ENCODE peak calls at places on chromosomes 13 and 19, in five cellular contexts. I, F, A, C and O are unnamed samples.
A peak's percentile ranks its signal among the peaks of the same experiment; 100 is the strongest.

GRCh38 chr19:13063461-13064091 is 39.1 kb downstream of the LYL1 start:
- DNase-seq in I (no peak), F (no peak), A (no peak), C (no peak), O (no peak)

GRCh38 chr13:80884031-80884785 is 543.3 kb upstream of the SPRY2 start:
- DNase-seq in I (no peak), F (no peak), A (no peak), C (no peak), O (no peak)

GRCh38 chr19:41324921-41325639 is 15.1 kb downstream of the CCDC97 start:
- DNase-seq in I (no peak), F (peak; percentile 51), A (peak; percentile 68), C (peak; percentile 79), O (no peak)

GRCh38 chr13:29676941-29677452 is 81.5 kb upstream of the SLC7A1 start:
- DNase-seq in I (no peak), F (no peak), A (peak; percentile 69), C (peak; percentile 2), O (peak; percentile 52)

GRCh38 chr19:41310031-41310831 is at the start of gene CCDC97:
- DNase-seq in I (peak; percentile 67), F (peak; percentile 90), A (peak; percentile 86), C (peak; percentile 94), O (no peak)

GRCh38 chr13:114135731-114136171 is 3.3 kb upstream of the RASA3 start:
- DNase-seq in I (no peak), F (no peak), A (no peak), C (no peak), O (no peak)

GRCh38 chr19:15577184-15577771 is 37.7 kb upstream of the CYP4F8 start:
- DNase-seq in I (no peak), F (no peak), A (no peak), C (no peak), O (no peak)

GRCh38 chr19:11848594-11849263 is at the start of gene ZNF439:
- DNase-seq in I (no peak), F (peak; percentile 93), A (peak; percentile 99), C (no peak), O (no peak)

GRCh38 chr19:13619203-13619632 is 112.9 kb upstream of the CACNA1A start:
- DNase-seq in I (no peak), F (no peak), A (no peak), C (no peak), O (no peak)

GRCh38 chr13:89688908-89689307 is 1658.6 kb upstream of the MIR17HG start:
- DNase-seq in I (no peak), F (no peak), A (peak; percentile 72), C (no peak), O (no peak)

GRCh38 chr13:76783798-76784197 is 102.4 kb downstream of the KCTD12 start:
- DNase-seq in I (no peak), F (no peak), A (no peak), C (no peak), O (no peak)

GRCh38 chr13:98839826-98840769 is 87.6 kb upstream of the SLC15A1 start:
- DNase-seq in I (no peak), F (peak; percentile 32), A (peak; percentile 69), C (peak; percentile 62), O (no peak)

GRCh38 chr13:51223284-51224270 is 1.4 kb downstream of the FAM124A start:
- DNase-seq in I (no peak), F (no peak), A (no peak), C (no peak), O (no peak)

GRCh38 chr19:42132030-42132628 is at the start of gene POU2F2:
- DNase-seq in I (no peak), F (peak; percentile 91), A (peak; percentile 20), C (no peak), O (no peak)

GRCh38 chr13:50417597-50417996 is 402.4 kb downstream of the KCNRG start:
- DNase-seq in I (no peak), F (no peak), A (no peak), C (peak; percentile 25), O (no peak)

GRCh38 chr13:102020611-102021216 is 381.1 kb downstream of the FGF14 start:
- DNase-seq in I (peak; percentile 66), F (no peak), A (no peak), C (no peak), O (peak; percentile 57)

GRCh38 chr13:49540552-49540951 is 44.8 kb downstream of the PHF11 start:
- DNase-seq in I (no peak), F (no peak), A (no peak), C (no peak), O (no peak)

GRCh38 chr13:35763805-35764170 is 287.3 kb upstream of the MAB21L1 start:
- DNase-seq in I (no peak), F (no peak), A (no peak), C (no peak), O (no peak)

GRCh38 chr13:34942732-34943674 is 933 bp downstream of the NBEA start:
- DNase-seq in I (no peak), F (peak; percentile 11), A (peak; percentile 68), C (peak; percentile 38), O (no peak)

GRCh38 chr13:87094646-87095045 is 576.5 kb upstream of the SLITRK5 start:
- DNase-seq in I (no peak), F (no peak), A (no peak), C (no peak), O (no peak)

GRCh38 chr19:40190891-40191835 is at the start of gene MAP3K10:
- DNase-seq in I (no peak), F (peak; percentile 70), A (peak; percentile 61), C (peak; percentile 82), O (no peak)

GRCh38 chr13:30806784-30807183 is 71.4 kb downstream of the ALOX5AP start:
- DNase-seq in I (no peak), F (no peak), A (no peak), C (peak; percentile 13), O (no peak)

GRCh38 chr13:111861766-111862366 is 205.1 kb upstream of the SOX1 start:
- DNase-seq in I (no peak), F (no peak), A (no peak), C (no peak), O (no peak)

GRCh38 chr19:8835877-8836276 is 3.7 kb downstream of the MBD3L1 start:
- DNase-seq in I (no peak), F (no peak), A (no peak), C (no peak), O (no peak)

GRCh38 chr13:113874177-113874576 is 10.3 kb upstream of the GAS6 start:
- DNase-seq in I (no peak), F (no peak), A (no peak), C (no peak), O (no peak)

GRCh38 chr19:47537493-47537892 is 22.6 kb upstream of the NAPA start:
- DNase-seq in I (no peak), F (no peak), A (no peak), C (no peak), O (no peak)

GRCh38 chr13:46641274-46642081 is 88.5 kb downstream of the LRCH1 start:
- DNase-seq in I (no peak), F (no peak), A (peak; percentile 59), C (no peak), O (no peak)

GRCh38 chr13:30584332-30584731 is 33.4 kb upstream of the USPL1 start:
- DNase-seq in I (no peak), F (no peak), A (no peak), C (no peak), O (no peak)

GRCh38 chr13:46119883-46120614 is 15.2 kb upstream of the CPB2 start:
- DNase-seq in I (peak; percentile 63), F (no peak), A (peak; percentile 87), C (peak; percentile 28), O (no peak)

GRCh38 chr19:23415034-23415433 is 19.8 kb upstream of the ZNF91 start:
- DNase-seq in I (no peak), F (no peak), A (no peak), C (no peak), O (no peak)

GRCh38 chr19:3358919-3359849 is 7.2 kb upstream of the NFIC start:
- DNase-seq in I (no peak), F (peak; percentile 67), A (peak; percentile 76), C (no peak), O (no peak)

DNA sequence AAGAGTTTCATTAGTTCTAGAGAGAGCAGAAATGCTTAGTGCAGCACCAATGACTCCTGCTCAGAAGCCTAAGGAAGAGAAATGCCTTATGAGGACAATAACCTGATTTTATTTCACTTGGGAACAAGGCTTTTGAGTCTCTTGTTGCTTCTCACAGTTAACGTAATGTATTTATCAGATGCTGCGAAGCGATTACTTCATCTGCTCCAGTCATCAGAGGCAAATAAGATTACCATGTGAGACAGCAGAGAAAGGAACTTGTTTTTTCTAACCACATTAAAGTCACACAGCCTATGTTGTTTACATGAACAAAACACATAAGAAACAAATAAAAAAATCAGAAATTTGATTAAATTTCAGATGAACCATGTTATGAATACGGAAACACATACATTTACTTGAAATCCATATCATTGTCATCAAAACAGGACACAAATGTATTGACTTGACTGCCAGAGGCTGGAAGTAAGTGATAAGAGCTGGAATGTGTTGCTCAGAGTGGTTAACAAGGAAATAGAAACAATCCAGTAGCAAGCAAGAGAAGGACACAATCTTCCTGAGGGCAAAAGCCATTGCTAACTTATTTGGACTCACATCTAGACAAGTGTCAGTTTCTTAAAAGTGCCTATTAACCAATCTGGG is 147.3 kb downstream of the LHFPL6 start:
- DNase-seq in I (no peak), F (no peak), A (no peak), C (no peak), O (no peak)
- H3K27ac ChIP-seq in I (no peak overlapping the region), F (no peak overlapping the region), A (no peak overlapping the region), C (no peak overlapping the region), O (no peak overlapping the region)

GRCh38 chr19:10756791-10757190 is 38.9 kb downstream of the DNM2 start:
- DNase-seq in I (no peak), F (no peak), A (no peak), C (no peak), O (no peak)
- H3K27ac ChIP-seq in I (no peak overlapping the region), F (no peak overlapping the region), A (no peak overlapping the region), C (no peak overlapping the region), O (no peak overlapping the region)

GRCh38 chr13:63435668-63436275 is 2020.1 kb upstream of the PCDH20 start:
- DNase-seq in I (peak; percentile 40), F (no peak), A (no peak), C (peak; percentile 68), O (peak; percentile 37)

GRCh38 chr13:63438951-63439350 is 2023.3 kb upstream of the PCDH20 start:
- DNase-seq in I (no peak), F (no peak), A (no peak), C (no peak), O (no peak)

GRCh38 chr13:63433546-63434150 is 2018.0 kb upstream of the PCDH20 start:
- DNase-seq in I (no peak), F (no peak), A (no peak), C (peak; percentile 5), O (no peak)

GRCh38 chr13:63436288-63436687 is 2020.6 kb upstream of the PCDH20 start:
- DNase-seq in I (no peak), F (no peak), A (no peak), C (no peak), O (no peak)
- H3K27ac ChIP-seq in I (peak overlapping the region; percentile 17), F (no peak overlapping the region), A (no peak overlapping the region), C (peak overlapping the region; percentile 69), O (peak overlapping the region; percentile 69)

GRCh38 chr19:37304190-37304883 is 66.6 kb upstream of the ZNF527 start:
- DNase-seq in I (no peak), F (no peak), A (peak; percentile 64), C (no peak), O (no peak)

GRCh38 chr19:37303591-37304171 is 67.2 kb upstream of the ZNF527 start:
- DNase-seq in I (no peak), F (no peak), A (no peak), C (no peak), O (no peak)

GRCh38 chr19:37309834-37310575 is 60.9 kb upstream of the ZNF527 start:
- DNase-seq in I (no peak), F (peak; percentile 37), A (no peak), C (peak; percentile 42), O (no peak)

GRCh38 chr19:37304884-37305255 is 66.0 kb upstream of the ZNF527 start:
- DNase-seq in I (no peak), F (no peak), A (no peak), C (no peak), O (no peak)

GRCh38 chr19:37306383-37306963 is 64.4 kb upstream of the ZNF527 start:
- DNase-seq in I (no peak), F (no peak), A (no peak), C (no peak), O (no peak)
- H3K27ac ChIP-seq in I (no peak overlapping the region), F (no peak overlapping the region), A (no peak overlapping the region), C (no peak overlapping the region), O (no peak overlapping the region)